ENCODE peak calls at places on chromosomes 11 and 22, in four cellular contexts. One of them, this sample, is unnamed.

GRCh38 chr11:69958308-69958707 is 119.8 kb upstream of the ANO1 start:
- DNase-seq in A549: no peak
- DNase-seq in right atrium auricular region: no peak
- DNase-seq in endothelial cell: no peak
- DNase-seq in this sample: no peak

GRCh38 chr11:65426839-65427690 is 4.5 kb downstream of the NEAT1 start:
- DNase-seq in A549: no peak
- DNase-seq in endothelial cell: no peak
- DNase-seq in right atrium auricular region: peak
- DNase-seq in this sample: peak

GRCh38 chr11:78363018-78363619 is 54.5 kb downstream of the GAB2 start:
- DNase-seq in endothelial cell: no peak
- DNase-seq in right atrium auricular region: no peak
- DNase-seq in A549: no peak
- DNase-seq in this sample: no peak

GRCh38 chr11:73226297-73227006 is 8.4 kb downstream of the P2RY2 start:
- DNase-seq in endothelial cell: no peak
- DNase-seq in A549: no peak
- DNase-seq in right atrium auricular region: no peak
- DNase-seq in this sample: no peak

GRCh38 chr22:22772883-22773282 is 114.7 kb upstream of the IGLL5 start:
- DNase-seq in endothelial cell: no peak
- DNase-seq in right atrium auricular region: peak
- DNase-seq in A549: no peak
- DNase-seq in this sample: no peak

GRCh38 chr11:1202154-1202775 is 20.6 kb upstream of the MUC5B start:
- DNase-seq in A549: no peak
- DNase-seq in right atrium auricular region: no peak
- DNase-seq in endothelial cell: peak
- DNase-seq in this sample: no peak

GRCh38 chr11:26017322-26017860 is 314.5 kb upstream of the ANO3 start:
- DNase-seq in A549: no peak
- DNase-seq in right atrium auricular region: no peak
- DNase-seq in endothelial cell: no peak
- DNase-seq in this sample: no peak

GRCh38 chr22:32233091-32233490 is 22.1 kb downstream of the SLC5A4 start:
- DNase-seq in right atrium auricular region: no peak
- DNase-seq in endothelial cell: no peak
- DNase-seq in A549: no peak
- DNase-seq in this sample: no peak

GRCh38 chr11:113286509-113287497 is 27.6 kb upstream of the TTC12 start:
- DNase-seq in right atrium auricular region: no peak
- DNase-seq in endothelial cell: no peak
- DNase-seq in A549: no peak
- DNase-seq in this sample: no peak

GRCh38 chr22:44765571-44766285 is 13.4 kb downstream of the ARHGAP8 start:
- DNase-seq in right atrium auricular region: no peak
- DNase-seq in endothelial cell: no peak
- DNase-seq in A549: no peak
- DNase-seq in this sample: no peak

GRCh38 chr11:64605656-64606585 is 14.9 kb downstream of the SLC22A12 start:
- DNase-seq in endothelial cell: no peak
- DNase-seq in right atrium auricular region: no peak
- DNase-seq in A549: no peak
- DNase-seq in this sample: no peak

GRCh38 chr11:134517115-134517514 is 105.1 kb upstream of the B3GAT1 start:
- DNase-seq in endothelial cell: no peak
- DNase-seq in A549: no peak
- DNase-seq in right atrium auricular region: no peak
- DNase-seq in this sample: no peak

GRCh38 chr11:63572026-63572688 is 9.0 kb upstream of the PLAAT2 start:
- DNase-seq in endothelial cell: no peak
- DNase-seq in A549: no peak
- DNase-seq in right atrium auricular region: no peak
- DNase-seq in this sample: no peak

GRCh38 chr11:62540804-62541671 is 5.6 kb downstream of the AHNAK start:
- DNase-seq in A549: no peak
- DNase-seq in right atrium auricular region: no peak
- DNase-seq in endothelial cell: no peak
- DNase-seq in this sample: no peak

GRCh38 chr11:34215806-34216453 is 110.5 kb downstream of the NAT10 start:
- DNase-seq in endothelial cell: no peak
- DNase-seq in right atrium auricular region: no peak
- DNase-seq in A549: no peak
- DNase-seq in this sample: peak

GRCh38 chr11:100927579-100927978 is 202.0 kb downstream of the PGR start:
- DNase-seq in A549: no peak
- DNase-seq in endothelial cell: no peak
- DNase-seq in right atrium auricular region: no peak
- DNase-seq in this sample: no peak

GRCh38 chr22:41532908-41533825 is 11.1 kb downstream of the POLR3H start:
- DNase-seq in A549: peak
- DNase-seq in endothelial cell: peak
- DNase-seq in right atrium auricular region: peak
- DNase-seq in this sample: peak

GRCh38 chr11:115784796-115785521 is 280.7 kb upstream of the CADM1 start:
- DNase-seq in endothelial cell: no peak
- DNase-seq in right atrium auricular region: no peak
- DNase-seq in A549: no peak
- DNase-seq in this sample: no peak

GRCh38 chr11:12876988-12877387 is 132.1 kb upstream of the RASSF10 start:
- DNase-seq in endothelial cell: no peak
- DNase-seq in right atrium auricular region: no peak
- DNase-seq in A549: no peak
- DNase-seq in this sample: no peak

GRCh38 chr22:20439556-20439927 is 1.9 kb upstream of the SCARF2 start:
- DNase-seq in right atrium auricular region: no peak
- DNase-seq in endothelial cell: no peak
- DNase-seq in A549: no peak
- DNase-seq in this sample: no peak

GRCh38 chr22:20437253-20438065 is at the start of gene SCARF2:
- DNase-seq in right atrium auricular region: no peak
- DNase-seq in endothelial cell: peak
- DNase-seq in A549: no peak
- DNase-seq in this sample: no peak

GRCh38 chr22:20439928-20440575 is 2.4 kb upstream of the SCARF2 start:
- DNase-seq in endothelial cell: no peak
- DNase-seq in right atrium auricular region: no peak
- DNase-seq in A549: no peak
- DNase-seq in this sample: no peak

GRCh38 chr22:20438066-20438677 is 547 bp upstream of the SCARF2 start:
- DNase-seq in right atrium auricular region: no peak
- DNase-seq in endothelial cell: no peak
- DNase-seq in A549: no peak
- DNase-seq in this sample: no peak

DNA sequence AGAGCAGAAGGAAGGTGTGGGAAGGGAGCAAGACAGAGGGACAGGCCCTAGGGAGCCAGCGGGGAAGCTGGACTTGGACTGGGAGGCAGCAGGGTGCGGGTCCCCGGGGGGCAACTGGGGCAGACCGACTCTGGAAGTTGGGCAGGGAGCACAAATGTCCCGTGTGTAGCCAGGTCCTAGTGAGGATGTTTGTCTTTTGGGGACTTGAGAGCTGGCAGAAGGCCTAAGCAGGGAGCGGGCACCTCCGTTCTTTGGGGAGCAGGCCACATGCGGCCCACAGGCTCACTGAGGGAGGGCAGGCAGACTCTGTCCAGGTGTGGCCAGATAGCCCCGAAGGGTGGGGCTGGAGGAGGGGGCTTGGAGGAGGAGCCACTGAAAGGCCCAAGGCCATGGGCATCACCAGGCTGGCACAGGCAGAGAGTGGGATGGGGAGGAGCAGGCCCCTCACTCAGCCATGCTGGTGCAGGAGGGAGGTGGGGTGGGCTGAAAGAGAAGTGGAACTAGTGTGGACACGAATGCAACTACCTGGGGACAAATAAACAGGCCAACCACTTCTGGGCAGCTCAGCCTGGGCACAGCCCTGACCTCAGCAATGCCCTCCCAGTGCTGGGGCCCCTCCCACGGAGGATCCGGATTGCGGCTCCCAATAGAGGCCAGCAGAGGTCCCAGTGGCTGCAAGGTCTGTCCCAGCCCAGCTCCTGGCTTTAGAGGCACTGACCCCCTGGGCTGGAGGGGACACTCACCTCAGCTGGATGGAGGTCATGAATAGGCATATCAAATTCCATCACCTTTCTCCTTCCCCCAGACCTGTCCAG is 1.3 kb upstream of the SCARF2 start:
- DNase-seq in endothelial cell: no peak
- DNase-seq in A549: no peak
- DNase-seq in right atrium auricular region: no peak
- DNase-seq in this sample: no peak
- TF ChIP-seq CTCF in endothelial cell: no peak
- TF ChIP-seq CTCF in A549: no peak
- TF ChIP-seq CTCF in right atrium auricular region: no peak
- TF ChIP-seq CTCF in this sample: no peak

DNA sequence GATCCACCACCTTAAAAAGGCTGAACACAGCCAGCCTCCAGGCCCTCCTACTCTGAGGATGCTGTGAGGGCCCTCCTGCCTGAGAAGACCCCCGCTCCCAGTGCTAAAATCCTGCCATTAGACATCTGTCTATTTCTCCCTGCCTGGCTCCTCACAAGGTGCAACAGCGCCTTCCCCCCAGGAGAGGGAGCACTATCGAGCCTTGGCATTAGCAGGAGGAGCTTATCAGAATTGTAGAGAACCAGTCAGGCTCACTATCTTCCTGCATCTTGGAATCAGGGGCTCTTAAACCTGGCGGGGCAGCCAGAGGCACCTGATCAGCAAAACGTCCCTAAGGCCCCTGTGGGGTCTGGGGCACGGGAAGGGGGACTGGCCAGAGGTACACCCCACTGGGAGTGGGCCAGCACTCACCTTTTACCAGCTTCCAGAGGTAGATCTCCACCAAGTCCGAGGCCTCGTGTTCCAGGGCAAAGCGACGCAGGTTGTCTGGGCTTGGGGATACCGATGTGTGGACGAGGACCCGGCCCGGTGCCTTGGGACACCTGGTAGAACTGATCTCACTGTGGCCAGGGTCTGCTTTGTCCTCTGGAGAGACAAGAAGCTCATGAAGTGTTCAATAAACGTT is 28.7 kb downstream of the CHRDL2 start:
- DNase-seq in right atrium auricular region: peak
- DNase-seq in endothelial cell: peak
- DNase-seq in A549: peak
- DNase-seq in this sample: peak
- TF ChIP-seq CTCF in right atrium auricular region: peak
- TF ChIP-seq CTCF in endothelial cell: peak
- TF ChIP-seq CTCF in A549: peak
- TF ChIP-seq CTCF in this sample: peak

DNA sequence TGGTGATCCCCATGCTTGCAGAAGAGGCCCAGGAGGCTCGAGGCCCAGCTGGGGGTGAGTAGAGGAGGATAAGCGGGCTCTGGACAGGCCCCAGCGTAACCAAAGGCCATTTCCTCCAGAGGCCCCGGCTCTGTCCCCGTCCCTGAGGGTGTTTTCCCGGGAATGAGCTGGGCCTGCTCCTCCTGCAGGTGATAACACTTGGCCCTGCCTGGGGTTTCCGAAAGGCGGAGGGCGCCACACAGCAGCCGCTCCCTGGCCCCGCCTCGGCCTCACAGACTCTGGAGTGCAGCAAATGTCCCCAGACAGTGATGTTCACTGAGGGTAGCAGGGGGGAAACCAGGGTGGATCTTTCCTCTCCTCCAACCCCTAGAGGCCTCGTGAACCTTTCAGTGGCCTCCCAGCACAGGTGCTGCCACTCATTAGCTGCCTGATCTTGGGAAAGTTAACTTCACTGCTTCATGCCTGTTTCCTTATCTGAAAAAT is 10.5 kb upstream of the MGAT3 start:
- DNase-seq in A549: no peak
- DNase-seq in right atrium auricular region: no peak
- DNase-seq in endothelial cell: no peak
- DNase-seq in this sample: no peak
- TF ChIP-seq CTCF in A549: no peak
- TF ChIP-seq CTCF in right atrium auricular region: no peak
- TF ChIP-seq CTCF in endothelial cell: no peak
- TF ChIP-seq CTCF in this sample: no peak

DNA sequence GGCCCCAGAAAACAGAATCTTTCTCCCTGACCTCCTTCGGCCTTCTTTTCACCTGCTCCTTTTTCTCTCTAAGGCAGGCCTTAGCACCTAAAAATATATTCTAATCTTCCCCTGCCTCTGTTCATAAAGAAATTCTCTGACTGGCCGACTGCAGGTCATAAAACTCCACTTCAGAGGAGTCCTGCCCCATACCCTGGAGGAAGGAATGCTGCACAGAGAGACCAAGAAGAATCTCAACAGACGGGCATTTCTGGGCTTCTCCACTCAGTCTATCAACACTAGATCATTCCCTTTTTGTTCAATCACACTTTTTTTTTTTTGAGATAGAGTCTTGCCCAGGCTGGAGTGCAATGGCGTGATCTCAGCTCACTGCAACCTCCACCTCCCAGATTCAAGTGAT is 19.7 kb upstream of the PGA3 start:
- DNase-seq in right atrium auricular region: no peak
- DNase-seq in endothelial cell: no peak
- DNase-seq in A549: no peak
- DNase-seq in this sample: no peak
- TF ChIP-seq CTCF in right atrium auricular region: no peak
- TF ChIP-seq CTCF in endothelial cell: no peak
- TF ChIP-seq CTCF in A549: no peak
- TF ChIP-seq CTCF in this sample: no peak

DNA sequence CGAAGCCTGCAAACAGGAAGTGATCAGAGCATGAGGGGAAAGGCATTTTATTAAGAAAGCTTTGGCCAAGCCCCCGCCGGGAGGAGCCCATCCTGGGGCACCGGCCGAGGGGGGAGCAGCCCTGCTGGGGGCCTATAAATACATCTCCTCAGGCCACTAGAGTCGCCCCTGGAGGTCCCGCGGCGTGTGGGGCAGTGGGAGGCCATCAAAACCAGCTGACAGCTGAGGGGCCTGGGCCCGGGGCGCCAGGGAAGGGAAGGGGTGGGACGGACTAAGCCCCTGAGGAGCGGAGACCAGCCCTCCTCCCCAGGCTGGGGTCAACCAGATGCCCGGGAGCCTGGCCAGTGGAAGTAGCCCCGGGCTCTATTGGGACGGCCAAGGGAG is 13.1 kb downstream of the SCARF2 start:
- DNase-seq in right atrium auricular region: no peak
- DNase-seq in endothelial cell: no peak
- DNase-seq in A549: no peak
- DNase-seq in this sample: no peak
- TF ChIP-seq CTCF in right atrium auricular region: no peak
- TF ChIP-seq CTCF in endothelial cell: no peak
- TF ChIP-seq CTCF in A549: no peak
- TF ChIP-seq CTCF in this sample: no peak

This sample was measured in epithelial cell of esophagus.